ENCODE peak calls at places on chromosomes 1 and 21, in four cellular contexts. D is SW480, H is CMK, K is DMS 273 treated with DMSO at 0.1 percent for 48 hours. Z is an unnamed sample.
A peak's percentile ranks its signal among the peaks of the same experiment; 100 is the strongest.

GRCh38 chr1:10788592-10789006 is 7.8 kb downstream of the CASZ1 start:
- DNase-seq in K (no peak), H (no peak), D (no peak), Z (no peak)

GRCh38 chr1:55474168-55474786 is 259.1 kb upstream of the USP24 start:
- DNase-seq in D (no peak), H (peak; percentile 68), K (no peak), Z (peak; percentile 14)

GRCh38 chr1:229278120-229278741 is 7.3 kb downstream of the RAB4A start:
- DNase-seq in H (no peak), D (no peak), K (peak; percentile 20), Z (no peak)

GRCh38 chr1:37667023-37667769 is 25.1 kb upstream of the CDCA8 start:
- DNase-seq in K (no peak), H (no peak), D (no peak), Z (no peak)

GRCh38 chr1:176609556-176610408 is 146.8 kb downstream of the PAPPA2 start:
- DNase-seq in H (no peak), D (no peak), K (no peak), Z (no peak)

GRCh38 chr1:229023651-229024295 is 247.1 kb upstream of the RAB4A start:
- DNase-seq in H (no peak), D (no peak), K (no peak), Z (no peak)

GRCh38 chr1:208668991-208669390 is 424.8 kb upstream of the PLXNA2 start:
- DNase-seq in H (no peak), D (no peak), K (no peak), Z (no peak)

GRCh38 chr1:2196901-2197638 is 2.5 kb upstream of the FAAP20 start:
- DNase-seq in H (no peak), D (no peak), K (no peak), Z (no peak)

GRCh38 chr1:246142320-246142893 is 364.7 kb downstream of the SMYD3 start:
- DNase-seq in H (no peak), D (no peak), K (no peak), Z (no peak)

GRCh38 chr1:194295690-194296089 is 1109.3 kb upstream of the B3GALT2 start:
- DNase-seq in D (peak; percentile 39), K (no peak), H (no peak), Z (peak; percentile 15)

GRCh38 chr1:42157667-42158066 is 4.5 kb downstream of the GUCA2B start:
- DNase-seq in D (peak; percentile 39), K (no peak), H (no peak), Z (no peak)

GRCh38 chr1:20250346-20250989 is 40.2 kb upstream of the VWA5B1 start:
- DNase-seq in H (no peak), K (no peak), D (peak; percentile 43), Z (peak; percentile 95)

GRCh38 chr1:117161887-117162286 is 40.3 kb upstream of the TRIM45 start:
- DNase-seq in D (peak; percentile 63), K (peak; percentile 91), H (no peak), Z (peak; percentile 27)

GRCh38 chr21:43306911-43307676 is 119.8 kb downstream of the SIK1 start:
- DNase-seq in H (no peak), K (no peak), D (peak; percentile 100), Z (peak; percentile 54)

GRCh38 chr1:225882699-225883615 is 777 bp upstream of the TMEM63A start:
- DNase-seq in H (no peak), K (no peak), D (peak; percentile 55), Z (peak; percentile 48)

GRCh38 chr21:21463456-21463855 is 465.2 kb downstream of the NCAM2 start:
- DNase-seq in K (no peak), H (no peak), D (no peak), Z (no peak)

GRCh38 chr1:233897325-233898162 is 6.9 kb upstream of the SLC35F3 start:
- DNase-seq in K (no peak), D (no peak), H (no peak), Z (no peak)

GRCh38 chr21:44353200-44353970 is at the start of gene TRPM2:
- DNase-seq in H (no peak), K (no peak), D (no peak), Z (no peak)

GRCh38 chr1:99936071-99936470 is 33.7 kb upstream of the SLC35A3 start:
- DNase-seq in D (no peak), K (no peak), H (no peak), Z (no peak)

GRCh38 chr21:37370152-37371040 is 3.8 kb downstream of the DYRK1A start:
- DNase-seq in K (peak; percentile 43), D (no peak), H (peak; percentile 63), Z (no peak)

GRCh38 chr1:174605198-174605597 is 157.4 kb downstream of the GPR52 start:
- DNase-seq in D (no peak), K (no peak), H (no peak), Z (no peak)

GRCh38 chr1:41641483-41641829 is 157.0 kb upstream of the EDN2 start:
- DNase-seq in D (no peak), K (no peak), H (no peak), Z (no peak)

GRCh38 chr1:8509579-8509978 is 191.7 kb downstream of the SLC45A1 start:
- DNase-seq in K (no peak), H (no peak), D (no peak), Z (no peak)

GRCh38 chr21:45974073-45975016 is 7.2 kb upstream of the COL6A1 start:
- DNase-seq in H (no peak), K (no peak), D (peak; percentile 93), Z (peak; percentile 26)

GRCh38 chr1:163974120-163974519 is 584.9 kb upstream of the PBX1 start:
- DNase-seq in H (no peak), D (peak; percentile 2), K (no peak), Z (no peak)

GRCh38 chr1:3671371-3672180 is 19.3 kb downstream of the TP73 start:
- DNase-seq in H (no peak), D (no peak), K (no peak), Z (no peak)

GRCh38 chr1:242651817-242652216 is 127.3 kb upstream of the PLD5 start:
- DNase-seq in D (no peak), K (no peak), H (no peak), Z (no peak)

GRCh38 chr1:38152351-38153082 is 105.9 kb upstream of the POU3F1 start:
- DNase-seq in H (no peak), K (peak; percentile 100), D (peak; percentile 77), Z (no peak)

GRCh38 chr1:97365026-97365425 is 555.8 kb downstream of the DPYD start:
- DNase-seq in K (no peak), D (no peak), H (no peak), Z (no peak)

GRCh38 chr1:180732866-180733265 is 101.0 kb downstream of the XPR1 start:
- DNase-seq in H (no peak), D (no peak), K (no peak), Z (no peak)

GRCh38 chr21:36004441-36004840 is 55.9 kb downstream of the SETD4 start:
- DNase-seq in D (no peak), K (no peak), H (no peak), Z (no peak)

GRCh38 chr1:222785553-222785952 is 29.3 kb upstream of the DISP1 start:
- DNase-seq in H (no peak), K (no peak), D (no peak), Z (no peak)

GRCh38 chr1:41607810-41608209 is 123.3 kb upstream of the EDN2 start:
- DNase-seq in K (no peak), H (no peak), D (no peak), Z (no peak)

GRCh38 chr1:17933991-17934390 is 173.6 kb upstream of the IGSF21 start:
- DNase-seq in K (no peak), H (no peak), D (no peak), Z (no peak)

GRCh38 chr1:225437710-225438437 is 10.0 kb upstream of the LBR start:
- DNase-seq in H (no peak), D (no peak), K (no peak), Z (no peak)

GRCh38 chr1:30670195-30671060 is 53.0 kb downstream of the MATN1 start:
- DNase-seq in K (no peak), D (no peak), H (no peak), Z (no peak)

GRCh38 chr1:54798769-54799641 is 2.1 kb downstream of the TTC22 start:
- DNase-seq in H (no peak), D (no peak), K (no peak), Z (no peak)